ENCODE peak calls at places on chromosome 22, in nine cellular contexts. P is left cardiac atrium; J is heart left ventricle; Y is left ventricle myocardium superior; S is stimulated activated naive CD8-positive, alpha-beta T cell treated with anti-CD3 and anti-CD28 coated beads, Interleukin-15, amount 100 ng/mL, for 72 hours; F is body of pancreas; U is gastroesophageal sphincter; D is effector memory CD8-positive, alpha-beta T cell; R is PC-3. L is an unnamed sample.

GRCh38 chr22:40294696-40295095 is 51.6 kb upstream of the ADSL start:
- ATAC-seq in P (no peak), J (no peak), Y (no peak), S (no peak), F (no peak), U (no peak), D (no peak), R (no peak), L (no peak)

GRCh38 chr22:17734197-17734596 is 40.1 kb downstream of the BID start:
- ATAC-seq in P (no peak), J (no peak), Y (no peak), S (peak; percentile 98), F (no peak), U (no peak), D (peak; percentile 62), R (no peak), L (no peak)

GRCh38 chr22:23113067-23113846 is 28.5 kb downstream of the RSPH14 start:
- ATAC-seq in P (peak; percentile 70), J (no peak), Y (peak; percentile 21), S (no peak), F (no peak), U (no peak), D (no peak), R (no peak), L (no peak)

GRCh38 chr22:48045369-48045768 is 1282.9 kb downstream of the TBC1D22A start:
- ATAC-seq in P (no peak), J (no peak), Y (no peak), S (peak; percentile 39), F (no peak), U (no peak), D (no peak), R (no peak), L (no peak)

GRCh38 chr22:42425989-42426355 is 6.2 kb downstream of the NFAM1 start:
- ATAC-seq in P (no peak), J (no peak), Y (no peak), S (no peak), F (no peak), U (no peak), D (no peak), R (no peak), L (peak; percentile 12)

GRCh38 chr22:37999640-38000272 is 15.4 kb upstream of the SOX10 start:
- ATAC-seq in P (peak; percentile 19), J (peak; percentile 15), Y (peak; percentile 23), S (no peak), F (peak; percentile 51), U (peak; percentile 43), D (peak; percentile 74), R (peak; percentile 90), L (peak; percentile 83)

GRCh38 chr22:20751185-20751851 is 22.6 kb upstream of the SERPIND1 start:
- ATAC-seq in P (no peak), J (no peak), Y (no peak), S (no peak), F (no peak), U (no peak), D (no peak), R (no peak), L (no peak)

GRCh38 chr22:28810839-28811491 is 10.6 kb upstream of the XBP1 start:
- ATAC-seq in P (peak; percentile 40), J (peak; percentile 54), Y (peak; percentile 36), S (peak; percentile 20), F (no peak), U (no peak), D (peak; percentile 44), R (no peak), L (no peak)

GRCh38 chr22:17235149-17235655 is 16.0 kb upstream of the ADA2 start:
- ATAC-seq in P (no peak), J (no peak), Y (no peak), S (no peak), F (no peak), U (no peak), D (no peak), R (no peak), L (no peak)

GRCh38 chr22:40593460-40594273 is 42.9 kb downstream of the MRTFA start:
- ATAC-seq in P (peak; percentile 27), J (peak; percentile 93), Y (peak; percentile 85), S (peak; percentile 49), F (no peak), U (no peak), D (no peak), R (no peak), L (no peak)

GRCh38 chr22:25623310-25623734 is 58.8 kb downstream of the GRK3 start:
- ATAC-seq in P (no peak), J (no peak), Y (no peak), S (peak; percentile 99), F (no peak), U (no peak), D (no peak), R (no peak), L (no peak)

GRCh38 chr22:27560781-27561180 is 240.8 kb downstream of the MN1 start:
- ATAC-seq in P (no peak), J (no peak), Y (no peak), S (no peak), F (no peak), U (no peak), D (no peak), R (no peak), L (no peak)

GRCh38 chr22:25113316-25113721 is 86.3 kb upstream of the CRYBB3 start:
- ATAC-seq in P (no peak), J (no peak), Y (no peak), S (no peak), F (no peak), U (no peak), D (no peak), R (no peak), L (peak; percentile 40)